ENCODE peak calls at places on chromosomes 13 and 19, in nine cellular contexts. J is left lung, X is mammary epithelial cell, Z is ovary, Q is BE2C, S is brain microvascular endothelial cell, B is SK-N-SH, W is fibroblast of mammary gland, U is HFF-Myc. C is an unnamed sample.

GRCh38 chr19:57830071-57830602 is at the start of gene ZNF587B:
- DNase-seq in W (peak), Q (peak), U (peak), J (no peak), Z (peak), S (peak), B (peak), X (peak), C (no peak)

GRCh38 chr13:36001561-36001960 is 129.6 kb downstream of the DCLK1 start:
- DNase-seq in Z (no peak), S (no peak), U (no peak), X (no peak), B (no peak), W (no peak), J (no peak), Q (no peak), C (no peak)

GRCh38 chr13:113146750-113147149 is 11.7 kb upstream of the PROZ start:
- DNase-seq in Q (no peak), X (no peak), W (no peak), Z (no peak), J (no peak), S (no peak), B (no peak), U (no peak), C (no peak)

GRCh38 chr19:15463865-15464371 is 426 bp downstream of the RASAL3 start:
- DNase-seq in U (no peak), Z (no peak), W (no peak), X (no peak), B (no peak), S (no peak), Q (no peak), J (peak), C (no peak)

GRCh38 chr13:20431080-20431479 is 94.6 kb downstream of the CRYL1 start:
- DNase-seq in J (no peak), U (no peak), Z (no peak), B (no peak), X (peak), Q (no peak), S (no peak), W (no peak), C (peak)

GRCh38 chr13:73173160-73173905 is 114.5 kb downstream of the KLF5 start:
- DNase-seq in Q (no peak), W (no peak), X (no peak), B (no peak), S (no peak), J (no peak), Z (no peak), U (no peak), C (no peak)

GRCh38 chr13:40776681-40777165 is 5.7 kb upstream of the MRPS31 start:
- DNase-seq in J (no peak), W (peak), Z (no peak), X (peak), Q (no peak), B (no peak), U (no peak), S (peak), C (no peak)

GRCh38 chr13:40074338-40074737 is 418.9 kb downstream of the COG6 start:
- DNase-seq in X (no peak), S (no peak), W (peak), Q (no peak), B (no peak), U (no peak), Z (peak), J (no peak), C (no peak)

GRCh38 chr19:40424637-40425449 is 949 bp downstream of the SERTAD1 start:
- DNase-seq in Q (no peak), J (no peak), B (no peak), X (no peak), W (no peak), S (peak), Z (no peak), U (no peak), C (no peak)

GRCh38 chr13:97313481-97313880 is 91.3 kb downstream of the MBNL2 start:
- DNase-seq in W (no peak), B (no peak), U (no peak), J (no peak), Q (no peak), Z (no peak), X (no peak), S (no peak), C (no peak)

GRCh38 chr13:82688400-82688999 is 1193.8 kb downstream of the SLITRK1 start:
- DNase-seq in B (no peak), Q (no peak), X (peak), Z (no peak), W (peak), J (no peak), U (no peak), S (no peak), C (no peak)

GRCh38 chr19:5246554-5247155 is 94.0 kb downstream of the PTPRS start:
- DNase-seq in Q (no peak), J (no peak), S (no peak), Z (no peak), B (no peak), X (no peak), U (no peak), W (no peak), C (no peak)

GRCh38 chr13:78680064-78680463 is 21.1 kb upstream of the OBI1 start:
- DNase-seq in S (no peak), B (no peak), Z (no peak), Q (no peak), X (no peak), J (no peak), W (no peak), U (no peak), C (no peak)

GRCh38 chr19:49533551-49534488 is 6.0 kb downstream of the RCN3 start:
- DNase-seq in S (peak), J (peak), B (peak), X (peak), U (no peak), Z (peak), W (peak), Q (peak), C (peak)

GRCh38 chr19:33904681-33905080 is 108.0 kb downstream of the KCTD15 start:
- DNase-seq in X (peak), Q (no peak), Z (peak), B (peak), U (no peak), S (peak), W (no peak), J (no peak), C (peak)

GRCh38 chr13:109154146-109154545 is 524.7 kb downstream of the MYO16 start:
- DNase-seq in J (no peak), U (no peak), B (no peak), S (no peak), W (peak), Q (peak), X (no peak), Z (peak), C (no peak)

GRCh38 chr13:104805346-104805745 is 1730.1 kb downstream of the EFNB2 start:
- DNase-seq in J (no peak), Z (no peak), Q (no peak), S (no peak), X (no peak), W (no peak), B (no peak), U (no peak), C (no peak)

GRCh38 chr19:40717880-40718773 is 1.2 kb downstream of the ITPKC start:
- DNase-seq in Q (no peak), X (peak), U (no peak), W (peak), B (no peak), J (no peak), Z (peak), S (no peak), C (peak)

GRCh38 chr19:32357720-32358119 is 12.3 kb downstream of the ZNF507 start:
- DNase-seq in W (peak), U (no peak), S (no peak), J (no peak), Z (no peak), B (no peak), X (no peak), Q (no peak), C (no peak)
- TF ChIP-seq CTCF in W (peak), U (no peak), S (peak), J (no peak), Z (no peak), B (peak), X (peak), Q (peak), C (peak)

DNA sequence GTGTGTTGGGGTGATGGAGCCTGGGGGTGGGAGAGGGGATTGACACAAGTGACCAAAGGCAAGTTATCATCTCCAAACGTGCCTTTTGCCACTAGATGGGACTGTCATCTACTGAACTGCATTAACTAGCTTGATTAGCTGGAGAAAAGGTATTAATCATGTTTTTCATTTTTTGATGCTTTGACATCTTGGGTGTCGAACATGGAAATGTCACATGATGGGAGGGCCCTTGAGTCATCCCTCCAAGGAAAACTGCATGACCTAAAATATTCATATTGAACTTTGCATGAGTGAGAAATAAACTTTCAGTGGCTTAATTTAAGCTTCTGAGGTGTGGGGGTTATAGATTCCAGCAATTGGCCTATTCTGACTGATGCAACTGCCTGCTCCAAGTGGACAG is 73.3 kb downstream of the ALOX5AP start:
- DNase-seq in X (no peak), W (peak), S (no peak), Q (no peak), U (no peak), B (no peak), Z (no peak), J (no peak), C (no peak)
- TF ChIP-seq CTCF in X (no peak), W (peak), S (peak), Q (no peak), U (no peak), B (no peak), Z (no peak), J (no peak), C (no peak)

GRCh38 chr13:60986301-60986700 is 429.3 kb downstream of the PCDH20 start:
- DNase-seq in B (no peak), Q (no peak), W (no peak), Z (no peak), S (no peak), X (no peak), U (no peak), J (no peak), C (peak)

GRCh38 chr13:60990032-60990733 is 425.5 kb downstream of the PCDH20 start:
- DNase-seq in W (no peak), J (no peak), U (no peak), B (no peak), S (no peak), X (no peak), Z (no peak), Q (no peak), C (no peak)
- TF ChIP-seq CTCF in W (no peak), J (no peak), U (no peak), B (no peak), S (no peak), X (peak), Z (no peak), Q (peak), C (no peak)

DNA sequence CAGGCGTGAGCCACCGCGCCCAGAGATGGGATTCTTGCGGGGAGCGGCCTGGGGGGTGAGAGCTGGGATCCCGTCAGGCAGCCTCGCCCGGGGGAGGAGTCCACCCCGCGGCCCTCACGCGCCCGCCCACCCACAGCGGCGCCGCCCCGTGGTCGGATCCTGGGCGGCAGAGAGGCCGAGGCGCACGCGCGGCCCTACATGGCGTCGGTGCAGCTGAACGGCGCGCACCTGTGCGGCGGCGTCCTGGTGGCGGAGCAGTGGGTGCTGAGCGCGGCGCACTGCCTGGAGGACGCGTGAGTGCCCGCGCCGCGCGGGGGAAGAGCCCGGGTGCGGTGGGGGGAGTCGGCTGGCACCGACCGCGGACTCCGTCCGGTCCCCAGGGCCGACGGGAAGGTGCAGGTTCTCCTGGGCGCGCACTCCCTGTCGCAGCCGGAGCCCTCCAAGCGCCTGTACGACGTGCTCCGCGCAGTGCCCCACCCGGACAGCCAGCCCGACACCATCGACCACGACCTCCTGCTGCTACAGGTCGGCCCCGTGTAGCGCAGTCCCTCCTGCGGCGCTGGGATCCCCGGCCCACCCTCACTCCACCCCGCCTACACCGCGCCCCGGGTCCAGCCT is 1.1 kb downstream of the CFD start:
- DNase-seq in S (no peak), X (peak), U (no peak), W (peak), J (no peak), Z (no peak), Q (peak), B (peak), C (peak)
- TF ChIP-seq CTCF in S (no peak), X (no peak), U (no peak), W (no peak), J (no peak), Z (no peak), Q (no peak), B (no peak), C (peak)

DNA sequence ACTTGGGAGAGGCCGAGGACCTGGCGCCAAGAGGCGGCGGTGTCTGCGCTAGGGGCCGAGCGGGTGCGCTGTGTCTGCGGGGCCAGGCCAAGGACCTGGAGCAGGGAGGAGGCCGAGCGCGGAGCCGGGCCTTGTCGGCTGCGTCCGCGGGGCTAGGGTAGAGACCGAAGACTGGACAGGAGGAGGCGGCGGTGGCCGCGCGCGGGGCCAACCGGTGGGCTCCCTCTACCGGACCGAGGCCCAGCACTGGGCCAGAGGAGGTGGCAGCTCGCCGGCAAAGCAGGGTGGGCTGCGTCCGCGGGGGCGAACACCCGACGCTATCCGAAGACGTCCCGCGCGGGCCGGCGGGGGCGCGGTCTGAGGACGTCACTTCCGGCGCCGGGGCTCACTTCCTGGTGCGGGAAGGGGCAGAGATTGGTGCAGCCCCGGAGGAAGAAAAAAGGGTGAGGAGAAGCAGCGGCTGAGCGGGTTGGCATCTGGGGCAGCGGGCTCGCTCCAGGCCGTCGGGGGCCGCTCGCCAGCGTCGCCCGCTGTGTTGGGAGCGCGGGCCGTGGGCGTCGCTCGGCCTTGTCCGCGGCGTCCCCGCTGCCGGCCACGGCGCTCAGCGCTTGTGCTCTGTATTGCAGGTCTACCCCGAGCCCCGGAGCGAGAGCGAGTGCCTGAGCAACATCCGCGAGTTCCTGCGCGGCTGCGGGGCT is 38.3 kb downstream of the ARHGEF7 start:
- DNase-seq in S (peak), X (peak), B (peak), J (peak), Q (peak), W (peak), U (peak), Z (peak), C (peak)
- TF ChIP-seq CTCF in S (peak), X (no peak), B (peak), J (no peak), Q (no peak), W (peak), U (no peak), Z (peak), C (peak)

GRCh38 chr19:1874554-1875185 is 10.6 kb downstream of the ABHD17A start:
- DNase-seq in Z (no peak), X (no peak), Q (no peak), W (peak), J (no peak), S (no peak), U (no peak), B (no peak), C (no peak)

GRCh38 chr19:1872807-1873523 is 9.6 kb upstream of the KLF16 start:
- DNase-seq in B (no peak), S (no peak), U (no peak), Z (no peak), W (no peak), X (no peak), J (no peak), Q (no peak), C (no peak)

GRCh38 chr19:1871630-1872029 is 8.3 kb upstream of the KLF16 start:
- DNase-seq in J (no peak), U (no peak), S (no peak), W (no peak), B (no peak), Z (no peak), X (no peak), Q (no peak), C (no peak)

GRCh38 chr19:1873524-1874473 is 10.4 kb upstream of the KLF16 start:
- DNase-seq in J (peak), Z (peak), B (peak), Q (peak), S (no peak), U (no peak), W (peak), X (no peak), C (no peak)

DNA sequence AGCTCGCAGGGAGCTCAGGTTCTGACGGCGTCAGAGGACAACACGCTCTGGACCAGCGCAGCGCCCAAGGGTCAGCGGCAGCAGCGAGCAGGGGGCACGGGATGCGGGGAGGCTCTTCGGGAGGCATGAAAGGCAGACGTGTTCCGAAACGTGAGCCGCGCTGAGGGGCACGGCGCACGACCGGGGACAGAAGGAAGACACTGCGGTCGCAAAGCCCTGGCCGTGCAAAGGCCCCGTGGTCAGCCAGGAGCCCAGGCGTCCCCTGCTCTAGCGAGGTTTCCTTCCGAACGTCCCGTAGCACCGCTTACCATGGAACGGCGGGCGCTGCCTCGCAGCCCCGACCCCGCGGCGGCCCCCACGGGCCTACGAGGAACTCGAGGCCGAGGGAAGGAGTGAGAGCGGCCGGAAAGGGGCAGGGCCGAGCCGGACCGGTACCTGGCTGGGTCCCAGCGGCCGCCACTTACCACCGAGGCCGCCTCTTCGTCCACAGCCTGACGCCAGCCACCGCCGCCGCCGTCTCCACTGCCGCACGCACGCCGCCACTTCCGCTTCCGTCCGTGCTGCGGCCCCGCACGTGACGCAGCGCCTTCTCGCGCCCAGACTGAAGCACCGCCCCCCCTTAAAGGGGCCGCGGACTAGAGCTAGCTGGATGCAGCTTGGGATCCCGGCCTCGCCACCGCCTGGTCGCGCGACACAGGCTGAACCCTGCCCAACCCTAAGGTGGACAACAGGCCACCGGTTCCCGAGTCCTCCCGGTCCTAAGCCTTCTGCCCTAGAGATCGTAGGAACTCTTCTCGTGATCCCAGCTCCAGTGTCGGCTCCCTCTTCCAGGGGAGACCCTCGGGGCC is 9.4 kb downstream of the ABHD17A start:
- DNase-seq in X (peak), B (peak), Q (peak), J (peak), S (peak), Z (peak), W (peak), U (peak), C (peak)
- TF ChIP-seq CTCF in X (no peak), B (peak), Q (no peak), J (no peak), S (no peak), Z (no peak), W (no peak), U (no peak), C (no peak)